ENCODE peak calls at places on chromosomes 3 and 15, in ten cellular contexts. One of them, this sample, is unnamed.

GRCh38 chr3:121870710-121871109 is 23.5 kb upstream of the SLC15A2 start:
- DNase-seq in GM23248: peak
- DNase-seq in K562: no peak
- DNase-seq in H9: no peak
- DNase-seq in neural progenitor cell: no peak
- DNase-seq in mesenchymal stem cell: no peak
- DNase-seq in fibroblast of lung: no peak
- DNase-seq in neuronal stem cell: no peak
- DNase-seq in IMR-90: peak
- DNase-seq in MM.1S: no peak
- DNase-seq in this sample: peak

GRCh38 chr15:89138999-89139612 is 50.9 kb downstream of the ABHD2 start:
- DNase-seq in GM23248: peak
- DNase-seq in K562: no peak
- DNase-seq in H9: no peak
- DNase-seq in neural progenitor cell: no peak
- DNase-seq in mesenchymal stem cell: peak
- DNase-seq in fibroblast of lung: peak
- DNase-seq in neuronal stem cell: no peak
- DNase-seq in IMR-90: peak
- DNase-seq in MM.1S: no peak
- DNase-seq in this sample: no peak

GRCh38 chr15:70375586-70375985 is 277.9 kb upstream of the TLE3 start:
- DNase-seq in GM23248: no peak
- DNase-seq in K562: no peak
- DNase-seq in H9: no peak
- DNase-seq in neural progenitor cell: no peak
- DNase-seq in mesenchymal stem cell: no peak
- DNase-seq in fibroblast of lung: no peak
- DNase-seq in neuronal stem cell: no peak
- DNase-seq in IMR-90: no peak
- DNase-seq in MM.1S: no peak
- DNase-seq in this sample: no peak

GRCh38 chr3:183489455-183490210 is 61.2 kb upstream of the MCF2L2 start:
- DNase-seq in GM23248: peak
- DNase-seq in K562: no peak
- DNase-seq in H9: no peak
- DNase-seq in neural progenitor cell: no peak
- DNase-seq in mesenchymal stem cell: peak
- DNase-seq in fibroblast of lung: peak
- DNase-seq in neuronal stem cell: no peak
- DNase-seq in IMR-90: peak
- DNase-seq in MM.1S: no peak
- DNase-seq in this sample: peak

GRCh38 chr3:63051920-63052319 is 176.7 kb upstream of the CADPS start:
- DNase-seq in GM23248: peak
- DNase-seq in K562: no peak
- DNase-seq in H9: no peak
- DNase-seq in neural progenitor cell: peak
- DNase-seq in mesenchymal stem cell: no peak
- DNase-seq in fibroblast of lung: peak
- DNase-seq in neuronal stem cell: peak
- DNase-seq in IMR-90: no peak
- DNase-seq in MM.1S: no peak
- DNase-seq in this sample: no peak

GRCh38 chr3:115999001-115999400 is 375.7 kb downstream of the GAP43 start:
- DNase-seq in GM23248: no peak
- DNase-seq in K562: no peak
- DNase-seq in H9: no peak
- DNase-seq in neural progenitor cell: no peak
- DNase-seq in mesenchymal stem cell: no peak
- DNase-seq in fibroblast of lung: no peak
- DNase-seq in neuronal stem cell: no peak
- DNase-seq in IMR-90: no peak
- DNase-seq in MM.1S: no peak
- DNase-seq in this sample: no peak

GRCh38 chr15:42845581-42845980 is 75.0 kb downstream of the TTBK2 start:
- DNase-seq in GM23248: peak
- DNase-seq in K562: no peak
- DNase-seq in H9: no peak
- DNase-seq in neural progenitor cell: no peak
- DNase-seq in mesenchymal stem cell: no peak
- DNase-seq in fibroblast of lung: no peak
- DNase-seq in neuronal stem cell: no peak
- DNase-seq in IMR-90: peak
- DNase-seq in MM.1S: no peak
- DNase-seq in this sample: peak

GRCh38 chr15:70260096-70260495 is 162.4 kb upstream of the TLE3 start:
- DNase-seq in GM23248: no peak
- DNase-seq in K562: no peak
- DNase-seq in H9: no peak
- DNase-seq in neural progenitor cell: no peak
- DNase-seq in mesenchymal stem cell: no peak
- DNase-seq in fibroblast of lung: no peak
- DNase-seq in neuronal stem cell: no peak
- DNase-seq in IMR-90: no peak
- DNase-seq in MM.1S: peak
- DNase-seq in this sample: no peak

GRCh38 chr15:52796228-52796521 is 6.0 kb upstream of the ONECUT1 start:
- DNase-seq in GM23248: no peak
- DNase-seq in K562: no peak
- DNase-seq in H9: no peak
- DNase-seq in neural progenitor cell: no peak
- DNase-seq in mesenchymal stem cell: no peak
- DNase-seq in fibroblast of lung: no peak
- DNase-seq in neuronal stem cell: no peak
- DNase-seq in IMR-90: no peak
- DNase-seq in MM.1S: no peak
- DNase-seq in this sample: no peak

GRCh38 chr15:52796742-52797515 is 6.8 kb upstream of the ONECUT1 start:
- DNase-seq in GM23248: no peak
- DNase-seq in K562: no peak
- DNase-seq in H9: no peak
- DNase-seq in neural progenitor cell: no peak
- DNase-seq in mesenchymal stem cell: no peak
- DNase-seq in fibroblast of lung: no peak
- DNase-seq in neuronal stem cell: no peak
- DNase-seq in IMR-90: no peak
- DNase-seq in MM.1S: no peak
- DNase-seq in this sample: no peak

GRCh38 chr15:52799145-52799811 is 9.1 kb upstream of the ONECUT1 start:
- DNase-seq in GM23248: no peak
- DNase-seq in K562: no peak
- DNase-seq in H9: no peak
- DNase-seq in neural progenitor cell: no peak
- DNase-seq in mesenchymal stem cell: no peak
- DNase-seq in fibroblast of lung: no peak
- DNase-seq in neuronal stem cell: no peak
- DNase-seq in IMR-90: no peak
- DNase-seq in MM.1S: no peak
- DNase-seq in this sample: no peak

GRCh38 chr15:52797625-52798501 is 7.7 kb upstream of the ONECUT1 start:
- DNase-seq in GM23248: no peak
- DNase-seq in K562: no peak
- DNase-seq in H9: peak
- DNase-seq in neural progenitor cell: no peak
- DNase-seq in mesenchymal stem cell: no peak
- DNase-seq in fibroblast of lung: no peak
- DNase-seq in neuronal stem cell: peak
- DNase-seq in IMR-90: no peak
- DNase-seq in MM.1S: no peak
- DNase-seq in this sample: no peak

DNA sequence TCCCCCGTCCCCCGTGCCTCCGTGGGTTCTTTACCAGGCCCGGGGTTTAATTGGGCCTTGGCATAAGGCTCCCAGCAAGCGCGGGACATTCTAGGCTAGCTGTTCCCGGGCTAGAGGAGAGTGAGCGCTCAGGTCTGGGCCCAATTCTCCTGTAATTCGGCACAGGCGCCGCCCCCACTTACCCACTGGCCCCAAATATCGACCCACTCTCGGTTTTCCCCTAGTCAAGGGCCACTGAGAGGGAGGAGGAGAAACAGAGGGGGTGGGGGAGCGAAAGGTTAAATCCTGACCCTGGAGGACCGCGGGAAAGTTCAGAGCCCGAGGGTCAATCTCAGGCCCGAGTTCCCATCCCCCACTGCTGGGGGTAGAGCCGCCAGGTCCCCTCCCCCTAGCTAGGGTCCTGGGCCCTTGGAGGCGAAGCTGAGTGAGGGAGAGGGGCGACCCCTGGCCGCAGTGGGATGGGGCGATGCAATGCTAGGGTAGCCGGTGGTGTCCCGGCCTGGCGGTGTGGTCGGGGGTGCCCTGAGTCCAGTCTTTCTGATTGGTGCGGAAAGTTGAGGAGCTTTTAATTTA is 8.5 kb upstream of the ONECUT1 start:
- DNase-seq in GM23248: no peak
- DNase-seq in K562: no peak
- DNase-seq in H9: peak
- DNase-seq in neural progenitor cell: peak
- DNase-seq in mesenchymal stem cell: no peak
- DNase-seq in fibroblast of lung: no peak
- DNase-seq in neuronal stem cell: peak
- DNase-seq in IMR-90: no peak
- DNase-seq in MM.1S: no peak
- DNase-seq in this sample: no peak
- H3K4me2 ChIP-seq in GM23248: no peak
- H3K4me2 ChIP-seq in K562: no peak
- H3K4me2 ChIP-seq in H9: peak
- H3K4me2 ChIP-seq in neural progenitor cell: peak
- H3K4me2 ChIP-seq in mesenchymal stem cell: peak
- H3K4me2 ChIP-seq in fibroblast of lung: no peak
- H3K4me2 ChIP-seq in neuronal stem cell: peak
- H3K4me2 ChIP-seq in IMR-90: no peak
- H3K4me2 ChIP-seq in MM.1S: peak
- H3K4me2 ChIP-seq in this sample: no peak

GRCh38 chr3:138030881-138031280 is 20.9 kb downstream of the CLDN18 start:
- DNase-seq in GM23248: no peak
- DNase-seq in K562: no peak
- DNase-seq in H9: no peak
- DNase-seq in neural progenitor cell: no peak
- DNase-seq in mesenchymal stem cell: no peak
- DNase-seq in fibroblast of lung: no peak
- DNase-seq in neuronal stem cell: no peak
- DNase-seq in IMR-90: no peak
- DNase-seq in MM.1S: no peak
- DNase-seq in this sample: no peak

GRCh38 chr3:138031536-138031935 is 21.6 kb downstream of the CLDN18 start:
- DNase-seq in GM23248: no peak
- DNase-seq in K562: no peak
- DNase-seq in H9: no peak
- DNase-seq in neural progenitor cell: no peak
- DNase-seq in mesenchymal stem cell: no peak
- DNase-seq in fibroblast of lung: no peak
- DNase-seq in neuronal stem cell: no peak
- DNase-seq in IMR-90: no peak
- DNase-seq in MM.1S: no peak
- DNase-seq in this sample: no peak

GRCh38 chr3:138032567-138032966 is 22.6 kb downstream of the CLDN18 start:
- DNase-seq in GM23248: no peak
- DNase-seq in K562: no peak
- DNase-seq in H9: no peak
- DNase-seq in neural progenitor cell: no peak
- DNase-seq in mesenchymal stem cell: no peak
- DNase-seq in fibroblast of lung: no peak
- DNase-seq in neuronal stem cell: no peak
- DNase-seq in IMR-90: no peak
- DNase-seq in MM.1S: no peak
- DNase-seq in this sample: no peak

GRCh38 chr3:138034918-138035317 is 25.0 kb downstream of the CLDN18 start:
- DNase-seq in GM23248: no peak
- DNase-seq in K562: no peak
- DNase-seq in H9: no peak
- DNase-seq in neural progenitor cell: no peak
- DNase-seq in mesenchymal stem cell: no peak
- DNase-seq in fibroblast of lung: peak
- DNase-seq in neuronal stem cell: no peak
- DNase-seq in IMR-90: no peak
- DNase-seq in MM.1S: no peak
- DNase-seq in this sample: peak

DNA sequence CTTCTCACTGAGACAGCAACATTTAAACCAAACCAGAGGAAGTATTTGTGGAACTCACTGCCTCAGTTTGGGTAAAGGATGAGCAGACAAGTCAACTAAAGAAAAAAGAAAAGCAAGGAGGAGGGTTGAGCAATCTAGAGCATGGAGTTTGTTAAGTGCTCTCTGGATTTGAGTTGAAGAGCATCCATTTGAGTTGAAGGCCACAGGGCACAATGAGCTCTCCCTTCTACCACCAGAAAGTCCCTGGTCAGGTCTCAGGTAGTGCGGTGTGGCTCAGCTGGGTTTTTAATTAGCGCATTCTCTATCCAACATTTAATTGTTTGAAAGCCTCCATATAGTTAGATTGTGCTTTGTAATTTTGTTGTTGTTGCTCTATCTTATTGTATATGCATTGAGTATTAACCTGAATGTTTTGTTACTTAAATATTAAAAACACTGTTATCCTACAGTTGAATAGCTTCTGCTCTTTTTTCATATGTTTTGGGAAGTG is 23.3 kb downstream of the CLDN18 start:
- DNase-seq in GM23248: no peak
- DNase-seq in K562: no peak
- DNase-seq in H9: no peak
- DNase-seq in neural progenitor cell: no peak
- DNase-seq in mesenchymal stem cell: no peak
- DNase-seq in fibroblast of lung: no peak
- DNase-seq in neuronal stem cell: no peak
- DNase-seq in IMR-90: no peak
- DNase-seq in MM.1S: no peak
- DNase-seq in this sample: no peak
- H3K4me2 ChIP-seq in GM23248: no peak
- H3K4me2 ChIP-seq in K562: no peak
- H3K4me2 ChIP-seq in H9: no peak
- H3K4me2 ChIP-seq in neural progenitor cell: no peak
- H3K4me2 ChIP-seq in mesenchymal stem cell: no peak
- H3K4me2 ChIP-seq in fibroblast of lung: no peak
- H3K4me2 ChIP-seq in neuronal stem cell: no peak
- H3K4me2 ChIP-seq in IMR-90: no peak
- H3K4me2 ChIP-seq in MM.1S: no peak
- H3K4me2 ChIP-seq in this sample: no peak

GRCh38 chr15:65645392-65645791 is 23.7 kb downstream of the SLC24A1 start:
- DNase-seq in GM23248: no peak
- DNase-seq in K562: no peak
- DNase-seq in H9: no peak
- DNase-seq in neural progenitor cell: no peak
- DNase-seq in mesenchymal stem cell: no peak
- DNase-seq in fibroblast of lung: no peak
- DNase-seq in neuronal stem cell: no peak
- DNase-seq in IMR-90: no peak
- DNase-seq in MM.1S: no peak
- DNase-seq in this sample: no peak

GRCh38 chr15:65646486-65646885 is 24.7 kb downstream of the SLC24A1 start:
- DNase-seq in GM23248: no peak
- DNase-seq in K562: no peak
- DNase-seq in H9: no peak
- DNase-seq in neural progenitor cell: no peak
- DNase-seq in mesenchymal stem cell: peak
- DNase-seq in fibroblast of lung: peak
- DNase-seq in neuronal stem cell: no peak
- DNase-seq in IMR-90: peak
- DNase-seq in MM.1S: no peak
- DNase-seq in this sample: peak

GRCh38 chr15:65641723-65642475 is 20.2 kb downstream of the SLC24A1 start:
- DNase-seq in GM23248: no peak
- DNase-seq in K562: no peak
- DNase-seq in H9: no peak
- DNase-seq in neural progenitor cell: peak
- DNase-seq in mesenchymal stem cell: no peak
- DNase-seq in fibroblast of lung: no peak
- DNase-seq in neuronal stem cell: no peak
- DNase-seq in IMR-90: no peak
- DNase-seq in MM.1S: no peak
- DNase-seq in this sample: no peak

GRCh38 chr15:65642588-65642987 is 20.9 kb downstream of the SLC24A1 start:
- DNase-seq in GM23248: no peak
- DNase-seq in K562: no peak
- DNase-seq in H9: no peak
- DNase-seq in neural progenitor cell: no peak
- DNase-seq in mesenchymal stem cell: no peak
- DNase-seq in fibroblast of lung: no peak
- DNase-seq in neuronal stem cell: no peak
- DNase-seq in IMR-90: no peak
- DNase-seq in MM.1S: no peak
- DNase-seq in this sample: no peak

GRCh38 chr15:65644282-65644681 is 22.5 kb downstream of the SLC24A1 start:
- DNase-seq in GM23248: no peak
- DNase-seq in K562: no peak
- DNase-seq in H9: no peak
- DNase-seq in neural progenitor cell: no peak
- DNase-seq in mesenchymal stem cell: no peak
- DNase-seq in fibroblast of lung: no peak
- DNase-seq in neuronal stem cell: no peak
- DNase-seq in IMR-90: no peak
- DNase-seq in MM.1S: no peak
- DNase-seq in this sample: no peak
- H3K4me2 ChIP-seq in GM23248: no peak
- H3K4me2 ChIP-seq in K562: no peak
- H3K4me2 ChIP-seq in H9: no peak
- H3K4me2 ChIP-seq in neural progenitor cell: no peak
- H3K4me2 ChIP-seq in mesenchymal stem cell: no peak
- H3K4me2 ChIP-seq in fibroblast of lung: no peak
- H3K4me2 ChIP-seq in neuronal stem cell: no peak
- H3K4me2 ChIP-seq in IMR-90: no peak
- H3K4me2 ChIP-seq in MM.1S: no peak
- H3K4me2 ChIP-seq in this sample: no peak

DNA sequence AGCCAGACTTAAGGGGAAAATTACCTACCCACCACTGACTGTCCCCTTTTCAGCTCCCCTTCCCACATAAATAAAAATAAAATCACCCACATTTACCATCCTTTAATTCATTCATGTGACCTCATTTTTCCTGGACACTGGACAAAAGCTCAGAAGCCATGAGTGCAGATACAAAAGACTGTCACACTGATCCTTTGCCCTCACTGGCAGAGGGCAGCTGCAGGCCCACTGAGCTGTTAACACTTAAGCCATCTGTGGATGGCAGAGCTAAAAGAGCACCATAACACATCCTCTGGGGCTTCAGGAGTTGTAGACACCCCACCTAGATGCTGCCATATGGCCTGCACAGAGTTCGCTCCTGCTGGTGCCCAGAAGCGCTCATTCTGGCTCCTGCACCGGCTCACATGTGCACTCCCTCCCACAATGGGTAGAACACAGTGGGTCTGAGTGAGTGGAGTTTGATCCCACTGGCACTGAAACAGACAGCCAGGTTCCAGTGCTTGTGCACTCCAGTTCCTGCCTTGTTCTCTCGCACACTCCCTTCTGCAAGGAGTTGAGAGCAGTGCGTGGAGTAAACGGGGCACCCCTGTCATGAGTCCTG is 38.8 kb downstream of the EDC3 start:
- DNase-seq in GM23248: no peak
- DNase-seq in K562: no peak
- DNase-seq in H9: no peak
- DNase-seq in neural progenitor cell: no peak
- DNase-seq in mesenchymal stem cell: no peak
- DNase-seq in fibroblast of lung: no peak
- DNase-seq in neuronal stem cell: no peak
- DNase-seq in IMR-90: no peak
- DNase-seq in MM.1S: no peak
- DNase-seq in this sample: no peak
- H3K4me2 ChIP-seq in GM23248: no peak
- H3K4me2 ChIP-seq in K562: no peak
- H3K4me2 ChIP-seq in H9: no peak
- H3K4me2 ChIP-seq in neural progenitor cell: no peak
- H3K4me2 ChIP-seq in mesenchymal stem cell: no peak
- H3K4me2 ChIP-seq in fibroblast of lung: no peak
- H3K4me2 ChIP-seq in neuronal stem cell: no peak
- H3K4me2 ChIP-seq in IMR-90: no peak
- H3K4me2 ChIP-seq in MM.1S: no peak
- H3K4me2 ChIP-seq in this sample: no peak